ENCODE peak calls at places on chromosome 18, in four cellular contexts. O is fibroblast of pulmonary artery; P is HFFc6; J is CD8-positive, alpha-beta T cell. Z is an unnamed sample.

GRCh38 chr18:59343916-59344315 is 15.1 kb downstream of the LMAN1 start:
- DNase-seq in O (no peak), P (no peak), J (no peak), Z (no peak)

GRCh38 chr18:58831610-58832009 is 33.1 kb upstream of the ZNF532 start:
- DNase-seq in O (peak; percentile 67), P (peak; percentile 52), J (no peak), Z (no peak)

GRCh38 chr18:68215931-68216330 is 499.0 kb downstream of the TMX3 start:
- DNase-seq in O (peak; percentile 55), P (peak; percentile 84), J (no peak), Z (no peak)

GRCh38 chr18:21241224-21242131 is 554 bp upstream of the GREB1L start:
- DNase-seq in O (no peak), P (no peak), J (no peak), Z (no peak)

GRCh38 chr18:25141796-25142365 is 210.1 kb downstream of the ZNF521 start:
- DNase-seq in O (no peak), P (no peak), J (no peak), Z (no peak)

GRCh38 chr18:68428026-68428425 is 286.9 kb downstream of the TMX3 start:
- DNase-seq in O (peak; percentile 59), P (peak; percentile 80), J (no peak), Z (no peak)

GRCh38 chr18:58135806-58136331 is 91.8 kb downstream of the NEDD4L start:
- DNase-seq in O (peak; percentile 77), P (peak; percentile 59), J (peak; percentile 59), Z (peak; percentile 22)

GRCh38 chr18:61993831-61994230 is 101.0 kb upstream of the RNF152 start:
- DNase-seq in O (peak; percentile 58), P (no peak), J (no peak), Z (no peak)

GRCh38 chr18:37956902-37957301 is 391.3 kb upstream of the CELF4 start:
- DNase-seq in O (no peak), P (no peak), J (no peak), Z (no peak)

GRCh38 chr18:63299837-63300787 is 19.5 kb downstream of the BCL2 start:
- DNase-seq in O (no peak), P (no peak), J (no peak), Z (no peak)

GRCh38 chr18:59634096-59634495 is 63.1 kb downstream of the CCBE1 start:
- DNase-seq in O (peak; percentile 35), P (peak; percentile 50), J (no peak), Z (no peak)

GRCh38 chr18:44098551-44099098 is 582.1 kb upstream of the SETBP1 start:
- DNase-seq in O (peak; percentile 56), P (no peak), J (no peak), Z (no peak)

DNA sequence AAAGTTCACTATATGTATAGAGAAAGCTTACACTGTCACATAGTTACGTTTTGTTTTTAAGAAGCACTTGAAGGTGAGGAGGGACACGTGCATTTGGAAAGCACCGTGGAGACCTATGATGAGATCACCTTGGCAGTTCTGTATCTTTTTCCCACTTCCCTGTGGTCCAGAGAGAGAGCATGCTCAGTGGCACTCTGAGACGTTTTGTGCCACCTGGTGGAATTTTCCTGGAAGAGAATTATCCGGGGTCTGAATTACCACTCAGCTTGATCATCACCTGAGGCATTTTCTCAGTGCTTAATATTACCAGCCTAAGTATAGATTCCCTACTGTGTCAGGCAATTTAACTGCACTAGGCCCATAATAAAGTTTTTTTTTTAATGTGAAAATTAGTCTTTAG is 469.4 kb upstream of the SMIM21 start:
- DNase-seq in O (no peak), P (no peak), J (no peak), Z (no peak)
- TF ChIP-seq CTCF in O (no peak), P (peak; percentile 19), J (no peak), Z (no peak)

DNA sequence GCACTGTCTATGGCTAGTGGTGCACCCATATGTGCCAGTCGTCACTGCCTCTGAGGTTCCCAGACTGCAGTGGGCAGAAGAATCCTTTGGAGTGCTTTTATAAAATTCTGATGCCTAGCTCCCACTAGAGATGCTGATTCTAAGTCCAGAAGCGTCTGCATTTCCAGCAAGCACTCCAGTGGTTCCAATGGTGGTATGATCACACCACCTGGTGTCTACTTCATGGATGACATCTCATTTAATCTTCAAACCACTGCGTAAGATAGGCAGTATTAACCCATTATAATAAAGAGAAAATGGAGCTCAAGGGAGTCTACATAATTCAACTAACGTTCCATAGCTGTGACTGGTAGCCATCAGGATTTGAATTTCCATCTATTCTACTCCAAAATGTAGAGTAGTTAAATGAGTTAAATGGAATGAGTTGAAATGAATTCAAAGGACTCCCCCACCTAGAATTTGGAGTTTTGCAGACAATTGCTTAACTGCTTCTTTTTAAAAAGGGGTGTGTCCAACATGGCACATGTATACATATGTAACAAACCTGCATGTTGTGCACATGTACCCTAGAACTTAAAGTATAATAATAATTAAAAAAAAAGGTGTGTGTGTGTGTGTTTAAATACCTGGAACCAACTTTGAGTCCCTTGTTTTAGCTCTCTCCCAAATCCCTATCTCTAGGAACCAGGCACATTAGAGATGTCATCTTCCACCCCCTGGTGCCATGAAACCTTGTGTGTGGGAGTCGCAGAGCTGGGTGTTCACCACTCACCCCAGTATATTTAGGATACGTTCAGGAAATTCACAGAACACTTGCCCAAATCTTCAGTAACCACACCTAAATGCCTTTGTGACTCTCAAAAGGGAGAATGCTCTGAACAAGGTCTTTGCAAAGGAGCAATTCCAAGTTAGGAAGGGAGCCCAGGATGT is 14.1 kb downstream of the LAMA3 start:
- DNase-seq in O (peak; percentile 86), P (peak; percentile 71), J (no peak), Z (no peak)
- TF ChIP-seq CTCF in O (peak; percentile 62), P (peak; percentile 85), J (no peak), Z (peak; percentile 38)

GRCh38 chr18:56563568-56563967 is 74.8 kb downstream of the TXNL1 start:
- DNase-seq in O (no peak), P (no peak), J (no peak), Z (no peak)
- TF ChIP-seq CTCF in O (no peak), P (peak; percentile 52), J (no peak), Z (no peak)

GRCh38 chr18:72086421-72086820 is 457.7 kb downstream of the CBLN2 start:
- DNase-seq in O (peak; percentile 47), P (no peak), J (no peak), Z (no peak)
- TF ChIP-seq CTCF in O (peak; percentile 48), P (peak; percentile 32), J (no peak), Z (no peak)

GRCh38 chr18:73147591-73147990 is 279.8 kb upstream of the NETO1 start:
- DNase-seq in O (no peak), P (no peak), J (no peak), Z (no peak)

GRCh38 chr18:73144030-73144429 is 276.2 kb upstream of the NETO1 start:
- DNase-seq in O (no peak), P (no peak), J (no peak), Z (no peak)
- TF ChIP-seq CTCF in O (no peak), P (no peak), J (no peak), Z (no peak)

GRCh38 chr18:77199707-77200106 is 49.9 kb upstream of the GALR1 start:
- DNase-seq in O (no peak), P (no peak), J (no peak), Z (no peak)

GRCh38 chr18:77198663-77199062 is 51.0 kb upstream of the GALR1 start:
- DNase-seq in O (no peak), P (no peak), J (no peak), Z (no peak)

GRCh38 chr18:77201508-77201907 is 48.1 kb upstream of the GALR1 start:
- DNase-seq in O (no peak), P (no peak), J (no peak), Z (no peak)

GRCh38 chr18:77191241-77191751 is 58.4 kb upstream of the GALR1 start:
- DNase-seq in O (peak; percentile 28), P (no peak), J (no peak), Z (no peak)

GRCh38 chr18:77197073-77197472 is 52.6 kb upstream of the GALR1 start:
- DNase-seq in O (no peak), P (no peak), J (no peak), Z (no peak)
- TF ChIP-seq CTCF in O (peak; percentile 17), P (peak; percentile 22), J (no peak), Z (no peak)

GRCh38 chr18:69895081-69896047 is 52.3 kb downstream of the CD226 start:
- DNase-seq in O (no peak), P (no peak), J (peak; percentile 55), Z (peak; percentile 26)

GRCh38 chr18:69897397-69898108 is 50.1 kb downstream of the CD226 start:
- DNase-seq in O (no peak), P (no peak), J (peak; percentile 55), Z (no peak)

GRCh38 chr18:69906765-69907164 is 40.9 kb downstream of the CD226 start:
- DNase-seq in O (no peak), P (no peak), J (no peak), Z (no peak)

GRCh38 chr18:69898241-69898861 is 49.3 kb downstream of the CD226 start:
- DNase-seq in O (no peak), P (no peak), J (peak; percentile 58), Z (peak; percentile 26)

DNA sequence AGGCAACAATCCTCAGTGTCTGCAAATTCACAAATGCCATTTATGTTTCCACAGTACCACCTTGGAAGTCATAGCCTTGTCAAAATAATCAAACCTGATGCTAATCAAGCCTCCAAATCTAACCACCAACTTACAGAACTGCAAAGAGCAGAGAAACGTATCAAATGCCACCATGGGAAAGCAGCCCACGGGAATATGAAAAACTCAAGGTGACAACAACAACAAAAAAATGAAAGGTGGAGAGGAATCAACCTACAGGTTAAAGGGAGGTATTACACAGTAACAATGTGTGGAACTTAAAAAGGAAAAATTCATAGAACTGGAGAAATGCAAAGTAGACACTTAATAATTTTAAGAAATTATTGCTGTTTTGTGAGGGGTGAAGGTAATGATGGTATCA is 46.7 kb downstream of the CD226 start:
- DNase-seq in O (no peak), P (no peak), J (no peak), Z (no peak)
- TF ChIP-seq CTCF in O (no peak), P (peak; percentile 40), J (no peak), Z (no peak)

DNA sequence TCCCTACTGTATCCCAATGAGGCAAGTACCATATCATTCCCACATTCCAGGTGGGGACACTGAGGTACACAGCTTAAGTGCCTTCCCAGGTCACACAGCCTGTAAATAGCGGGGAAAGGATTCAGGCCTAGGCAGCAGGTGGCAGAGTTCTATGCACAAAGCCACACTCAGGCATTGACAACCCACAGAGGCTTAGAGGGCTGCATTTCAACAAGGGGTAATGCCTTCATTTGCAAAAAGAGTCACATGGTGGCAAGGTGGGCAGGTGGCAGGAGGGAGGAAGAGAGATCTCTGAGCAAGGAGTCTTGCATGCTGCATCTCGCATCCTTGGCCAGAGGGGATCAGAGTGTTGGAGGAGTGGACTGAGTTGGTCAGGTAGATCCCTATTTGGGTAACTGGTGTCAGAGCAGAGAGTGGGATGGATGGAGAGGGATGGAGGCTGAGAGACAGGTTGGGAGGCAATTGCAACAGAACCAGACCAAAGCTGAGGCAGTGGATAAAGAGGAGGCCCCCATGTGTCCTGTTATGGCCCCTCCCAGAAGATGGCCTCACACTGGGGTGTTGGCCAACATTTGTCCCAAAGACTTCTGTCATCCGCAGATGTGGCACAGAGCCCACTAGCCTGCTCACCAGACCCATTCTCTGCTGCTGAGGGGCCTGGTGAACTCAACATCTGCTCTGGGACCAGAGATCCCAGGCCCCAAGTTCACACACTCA is 189.6 kb downstream of the ZBTB7C start:
- DNase-seq in O (no peak), P (no peak), J (no peak), Z (no peak)
- TF ChIP-seq CTCF in O (no peak), P (no peak), J (no peak), Z (no peak)